ENCODE peak calls at places on chromosomes 11 and 22, in ten cellular contexts. One of them, this sample, is unnamed.

GRCh38 chr11:57303990-57304579 is 20.7 kb downstream of the TNKS1BP1 start:
- DNase-seq in GM12865: no peak
- DNase-seq in kidney: no peak
- DNase-seq in activated CD4-positive, alpha-beta T cell treated with anti-CD3 and anti-CD28 coated beads, Interleukin-2, amount 50 U/mL, for 1 hour: no peak
- DNase-seq in coronary artery: no peak
- DNase-seq in activated T-cell treated with anti-CD3 and anti-CD28 coated beads, Interleukin-2, amount 50 U/mL, for 1 hour: no peak
- DNase-seq in activated naive CD4-positive, alpha-beta T cell: no peak
- DNase-seq in HEK293T: no peak
- DNase-seq in memory B cell: no peak
- DNase-seq in right lobe of liver: no peak
- DNase-seq in this sample: no peak

GRCh38 chr11:2798951-2799761 is 86.4 kb downstream of the CDKN1C start:
- DNase-seq in GM12865: no peak
- DNase-seq in kidney: peak
- DNase-seq in activated CD4-positive, alpha-beta T cell treated with anti-CD3 and anti-CD28 coated beads, Interleukin-2, amount 50 U/mL, for 1 hour: no peak
- DNase-seq in coronary artery: peak
- DNase-seq in activated T-cell treated with anti-CD3 and anti-CD28 coated beads, Interleukin-2, amount 50 U/mL, for 1 hour: peak
- DNase-seq in activated naive CD4-positive, alpha-beta T cell: no peak
- DNase-seq in HEK293T: no peak
- DNase-seq in memory B cell: no peak
- DNase-seq in right lobe of liver: peak
- DNase-seq in this sample: peak

GRCh38 chr22:46165975-46166374 is 15.6 kb downstream of the PPARA start:
- DNase-seq in GM12865: no peak
- DNase-seq in kidney: no peak
- DNase-seq in activated CD4-positive, alpha-beta T cell treated with anti-CD3 and anti-CD28 coated beads, Interleukin-2, amount 50 U/mL, for 1 hour: no peak
- DNase-seq in coronary artery: no peak
- DNase-seq in activated T-cell treated with anti-CD3 and anti-CD28 coated beads, Interleukin-2, amount 50 U/mL, for 1 hour: no peak
- DNase-seq in activated naive CD4-positive, alpha-beta T cell: no peak
- DNase-seq in HEK293T: no peak
- DNase-seq in memory B cell: no peak
- DNase-seq in right lobe of liver: no peak
- DNase-seq in this sample: no peak

GRCh38 chr22:38871360-38872171 is 450 bp downstream of the CBX6 start:
- DNase-seq in GM12865: no peak
- DNase-seq in kidney: peak
- DNase-seq in activated CD4-positive, alpha-beta T cell treated with anti-CD3 and anti-CD28 coated beads, Interleukin-2, amount 50 U/mL, for 1 hour: no peak
- DNase-seq in coronary artery: peak
- DNase-seq in activated T-cell treated with anti-CD3 and anti-CD28 coated beads, Interleukin-2, amount 50 U/mL, for 1 hour: peak
- DNase-seq in activated naive CD4-positive, alpha-beta T cell: no peak
- DNase-seq in HEK293T: no peak
- DNase-seq in memory B cell: peak
- DNase-seq in right lobe of liver: peak
- DNase-seq in this sample: no peak

GRCh38 chr11:109424893-109425292 is 2.9 kb downstream of the C11orf87 start:
- DNase-seq in GM12865: peak
- DNase-seq in kidney: peak
- DNase-seq in activated CD4-positive, alpha-beta T cell treated with anti-CD3 and anti-CD28 coated beads, Interleukin-2, amount 50 U/mL, for 1 hour: no peak
- DNase-seq in coronary artery: no peak
- DNase-seq in activated T-cell treated with anti-CD3 and anti-CD28 coated beads, Interleukin-2, amount 50 U/mL, for 1 hour: no peak
- DNase-seq in activated naive CD4-positive, alpha-beta T cell: no peak
- DNase-seq in HEK293T: no peak
- DNase-seq in memory B cell: no peak
- DNase-seq in right lobe of liver: no peak
- DNase-seq in this sample: no peak

GRCh38 chr11:112465433-112466024 is 204.9 kb upstream of the PLET1 start:
- DNase-seq in GM12865: no peak
- DNase-seq in kidney: no peak
- DNase-seq in activated CD4-positive, alpha-beta T cell treated with anti-CD3 and anti-CD28 coated beads, Interleukin-2, amount 50 U/mL, for 1 hour: no peak
- DNase-seq in coronary artery: no peak
- DNase-seq in activated T-cell treated with anti-CD3 and anti-CD28 coated beads, Interleukin-2, amount 50 U/mL, for 1 hour: no peak
- DNase-seq in activated naive CD4-positive, alpha-beta T cell: no peak
- DNase-seq in HEK293T: no peak
- DNase-seq in memory B cell: no peak
- DNase-seq in right lobe of liver: no peak
- DNase-seq in this sample: no peak

GRCh38 chr11:128026596-128026995 is 560.8 kb downstream of the ETS1 start:
- DNase-seq in GM12865: no peak
- DNase-seq in kidney: no peak
- DNase-seq in activated CD4-positive, alpha-beta T cell treated with anti-CD3 and anti-CD28 coated beads, Interleukin-2, amount 50 U/mL, for 1 hour: no peak
- DNase-seq in coronary artery: no peak
- DNase-seq in activated T-cell treated with anti-CD3 and anti-CD28 coated beads, Interleukin-2, amount 50 U/mL, for 1 hour: no peak
- DNase-seq in activated naive CD4-positive, alpha-beta T cell: no peak
- DNase-seq in HEK293T: no peak
- DNase-seq in memory B cell: no peak
- DNase-seq in right lobe of liver: peak
- DNase-seq in this sample: no peak

GRCh38 chr11:82732734-82733443 is 775 bp downstream of the FAM181B start:
- DNase-seq in GM12865: no peak
- DNase-seq in kidney: peak
- DNase-seq in activated CD4-positive, alpha-beta T cell treated with anti-CD3 and anti-CD28 coated beads, Interleukin-2, amount 50 U/mL, for 1 hour: no peak
- DNase-seq in coronary artery: no peak
- DNase-seq in activated T-cell treated with anti-CD3 and anti-CD28 coated beads, Interleukin-2, amount 50 U/mL, for 1 hour: peak
- DNase-seq in activated naive CD4-positive, alpha-beta T cell: no peak
- DNase-seq in HEK293T: peak
- DNase-seq in memory B cell: peak
- DNase-seq in right lobe of liver: peak
- DNase-seq in this sample: peak

GRCh38 chr22:29992341-29993275 is 87.7 kb upstream of the HORMAD2 start:
- DNase-seq in GM12865: no peak
- DNase-seq in kidney: no peak
- DNase-seq in activated CD4-positive, alpha-beta T cell treated with anti-CD3 and anti-CD28 coated beads, Interleukin-2, amount 50 U/mL, for 1 hour: no peak
- DNase-seq in coronary artery: no peak
- DNase-seq in activated T-cell treated with anti-CD3 and anti-CD28 coated beads, Interleukin-2, amount 50 U/mL, for 1 hour: no peak
- DNase-seq in activated naive CD4-positive, alpha-beta T cell: no peak
- DNase-seq in HEK293T: peak
- DNase-seq in memory B cell: no peak
- DNase-seq in right lobe of liver: no peak
- DNase-seq in this sample: no peak

GRCh38 chr11:117822031-117822521 is 2.5 kb downstream of the FXYD2 start:
- DNase-seq in GM12865: peak
- DNase-seq in kidney: peak
- DNase-seq in activated CD4-positive, alpha-beta T cell treated with anti-CD3 and anti-CD28 coated beads, Interleukin-2, amount 50 U/mL, for 1 hour: peak
- DNase-seq in coronary artery: peak
- DNase-seq in activated T-cell treated with anti-CD3 and anti-CD28 coated beads, Interleukin-2, amount 50 U/mL, for 1 hour: peak
- DNase-seq in activated naive CD4-positive, alpha-beta T cell: peak
- DNase-seq in HEK293T: peak
- DNase-seq in memory B cell: peak
- DNase-seq in right lobe of liver: no peak
- DNase-seq in this sample: peak

GRCh38 chr11:122682464-122682863 is 26.9 kb downstream of the UBASH3B start:
- DNase-seq in GM12865: no peak
- DNase-seq in kidney: no peak
- DNase-seq in activated CD4-positive, alpha-beta T cell treated with anti-CD3 and anti-CD28 coated beads, Interleukin-2, amount 50 U/mL, for 1 hour: no peak
- DNase-seq in coronary artery: no peak
- DNase-seq in activated T-cell treated with anti-CD3 and anti-CD28 coated beads, Interleukin-2, amount 50 U/mL, for 1 hour: no peak
- DNase-seq in activated naive CD4-positive, alpha-beta T cell: no peak
- DNase-seq in HEK293T: no peak
- DNase-seq in memory B cell: no peak
- DNase-seq in right lobe of liver: no peak
- DNase-seq in this sample: no peak

GRCh38 chr11:8871283-8871775 is 39.7 kb upstream of the AKIP1 start:
- DNase-seq in GM12865: no peak
- DNase-seq in kidney: peak
- DNase-seq in activated CD4-positive, alpha-beta T cell treated with anti-CD3 and anti-CD28 coated beads, Interleukin-2, amount 50 U/mL, for 1 hour: no peak
- DNase-seq in coronary artery: peak
- DNase-seq in activated T-cell treated with anti-CD3 and anti-CD28 coated beads, Interleukin-2, amount 50 U/mL, for 1 hour: no peak
- DNase-seq in activated naive CD4-positive, alpha-beta T cell: no peak
- DNase-seq in HEK293T: peak
- DNase-seq in memory B cell: no peak
- DNase-seq in right lobe of liver: peak
- DNase-seq in this sample: peak

GRCh38 chr11:60777572-60777971 is 7.6 kb upstream of the MS4A10 start:
- DNase-seq in GM12865: no peak
- DNase-seq in kidney: peak
- DNase-seq in activated CD4-positive, alpha-beta T cell treated with anti-CD3 and anti-CD28 coated beads, Interleukin-2, amount 50 U/mL, for 1 hour: no peak
- DNase-seq in coronary artery: no peak
- DNase-seq in activated T-cell treated with anti-CD3 and anti-CD28 coated beads, Interleukin-2, amount 50 U/mL, for 1 hour: no peak
- DNase-seq in activated naive CD4-positive, alpha-beta T cell: no peak
- DNase-seq in HEK293T: no peak
- DNase-seq in memory B cell: no peak
- DNase-seq in right lobe of liver: peak
- DNase-seq in this sample: no peak

GRCh38 chr11:84173078-84173477 is 886.9 kb upstream of the CCDC90B start:
- DNase-seq in GM12865: no peak
- DNase-seq in kidney: no peak
- DNase-seq in activated CD4-positive, alpha-beta T cell treated with anti-CD3 and anti-CD28 coated beads, Interleukin-2, amount 50 U/mL, for 1 hour: no peak
- DNase-seq in coronary artery: no peak
- DNase-seq in activated T-cell treated with anti-CD3 and anti-CD28 coated beads, Interleukin-2, amount 50 U/mL, for 1 hour: no peak
- DNase-seq in activated naive CD4-positive, alpha-beta T cell: no peak
- DNase-seq in HEK293T: no peak
- DNase-seq in memory B cell: no peak
- DNase-seq in right lobe of liver: no peak
- DNase-seq in this sample: no peak

GRCh38 chr22:40668611-40669390 is 10.5 kb upstream of the MCHR1 start:
- DNase-seq in GM12865: peak
- DNase-seq in kidney: no peak
- DNase-seq in activated CD4-positive, alpha-beta T cell treated with anti-CD3 and anti-CD28 coated beads, Interleukin-2, amount 50 U/mL, for 1 hour: no peak
- DNase-seq in coronary artery: no peak
- DNase-seq in activated T-cell treated with anti-CD3 and anti-CD28 coated beads, Interleukin-2, amount 50 U/mL, for 1 hour: no peak
- DNase-seq in activated naive CD4-positive, alpha-beta T cell: no peak
- DNase-seq in HEK293T: no peak
- DNase-seq in memory B cell: no peak
- DNase-seq in right lobe of liver: no peak
- DNase-seq in this sample: no peak

GRCh38 chr11:112310414-112310813 is 49.8 kb upstream of the PLET1 start:
- DNase-seq in GM12865: no peak
- DNase-seq in kidney: no peak
- DNase-seq in activated CD4-positive, alpha-beta T cell treated with anti-CD3 and anti-CD28 coated beads, Interleukin-2, amount 50 U/mL, for 1 hour: no peak
- DNase-seq in coronary artery: no peak
- DNase-seq in activated T-cell treated with anti-CD3 and anti-CD28 coated beads, Interleukin-2, amount 50 U/mL, for 1 hour: no peak
- DNase-seq in activated naive CD4-positive, alpha-beta T cell: no peak
- DNase-seq in HEK293T: no peak
- DNase-seq in memory B cell: no peak
- DNase-seq in right lobe of liver: no peak
- DNase-seq in this sample: no peak

GRCh38 chr11:63710476-63711217 is 29.3 kb downstream of the RTN3 start:
- DNase-seq in GM12865: no peak
- DNase-seq in kidney: no peak
- DNase-seq in activated CD4-positive, alpha-beta T cell treated with anti-CD3 and anti-CD28 coated beads, Interleukin-2, amount 50 U/mL, for 1 hour: no peak
- DNase-seq in coronary artery: no peak
- DNase-seq in activated T-cell treated with anti-CD3 and anti-CD28 coated beads, Interleukin-2, amount 50 U/mL, for 1 hour: no peak
- DNase-seq in activated naive CD4-positive, alpha-beta T cell: no peak
- DNase-seq in HEK293T: peak
- DNase-seq in memory B cell: no peak
- DNase-seq in right lobe of liver: no peak
- DNase-seq in this sample: no peak

GRCh38 chr22:25741692-25742626 is at the start of gene MYO18B:
- DNase-seq in GM12865: no peak
- DNase-seq in kidney: no peak
- DNase-seq in activated CD4-positive, alpha-beta T cell treated with anti-CD3 and anti-CD28 coated beads, Interleukin-2, amount 50 U/mL, for 1 hour: no peak
- DNase-seq in coronary artery: peak
- DNase-seq in activated T-cell treated with anti-CD3 and anti-CD28 coated beads, Interleukin-2, amount 50 U/mL, for 1 hour: no peak
- DNase-seq in activated naive CD4-positive, alpha-beta T cell: no peak
- DNase-seq in HEK293T: no peak
- DNase-seq in memory B cell: no peak
- DNase-seq in right lobe of liver: no peak
- DNase-seq in this sample: no peak

GRCh38 chr11:66745356-66746235 is 16.6 kb upstream of the SPTBN2 start:
- DNase-seq in GM12865: peak
- DNase-seq in kidney: peak
- DNase-seq in activated CD4-positive, alpha-beta T cell treated with anti-CD3 and anti-CD28 coated beads, Interleukin-2, amount 50 U/mL, for 1 hour: peak
- DNase-seq in coronary artery: no peak
- DNase-seq in activated T-cell treated with anti-CD3 and anti-CD28 coated beads, Interleukin-2, amount 50 U/mL, for 1 hour: peak
- DNase-seq in activated naive CD4-positive, alpha-beta T cell: no peak
- DNase-seq in HEK293T: no peak
- DNase-seq in memory B cell: no peak
- DNase-seq in right lobe of liver: peak
- DNase-seq in this sample: no peak

GRCh38 chr11:57762235-57762866 is 749 bp downstream of the CTNND1 start:
- DNase-seq in GM12865: no peak
- DNase-seq in kidney: no peak
- DNase-seq in activated CD4-positive, alpha-beta T cell treated with anti-CD3 and anti-CD28 coated beads, Interleukin-2, amount 50 U/mL, for 1 hour: no peak
- DNase-seq in coronary artery: no peak
- DNase-seq in activated T-cell treated with anti-CD3 and anti-CD28 coated beads, Interleukin-2, amount 50 U/mL, for 1 hour: no peak
- DNase-seq in activated naive CD4-positive, alpha-beta T cell: no peak
- DNase-seq in HEK293T: peak
- DNase-seq in memory B cell: no peak
- DNase-seq in right lobe of liver: no peak
- DNase-seq in this sample: no peak

This sample was measured in dorsolateral prefrontal cortex.